ENCODE peak calls at places on chromosomes 5 and 9, in seven cellular contexts. S, N, J, V, U, C and W are unnamed samples.
A peak's percentile ranks its signal among the peaks of the same experiment; 100 is the strongest.

GRCh38 chr9:37710039-37710438 is 43.6 kb upstream of the TRMT10B start:
- DNase-seq in C (no peak), N (no peak), J (no peak), U (no peak), S (no peak), V (no peak), W (no peak)

GRCh38 chr9:122498883-122499288 is 11.7 kb upstream of the OR1J2 start:
- DNase-seq in S (no peak), V (no peak), U (peak; percentile 25), J (no peak), C (no peak), N (peak; percentile 24), W (no peak)

GRCh38 chr9:122228191-122228905 is 409 bp downstream of the LHX6 start:
- DNase-seq in V (no peak), U (no peak), J (no peak), C (no peak), N (no peak), S (no peak), W (no peak)

GRCh38 chr9:81108391-81108790 is 581.0 kb downstream of the TLE1 start:
- DNase-seq in N (no peak), C (no peak), S (no peak), J (no peak), U (no peak), V (no peak), W (no peak)

GRCh38 chr5:102856374-102856748 is 101.3 kb downstream of the PAM start:
- DNase-seq in J (no peak), V (no peak), N (no peak), S (no peak), C (no peak), U (no peak), W (no peak)

GRCh38 chr5:155959082-155959481 is 367.9 kb upstream of the SGCD start:
- DNase-seq in U (no peak), V (no peak), J (no peak), C (no peak), S (no peak), N (no peak), W (no peak)

GRCh38 chr9:134399435-134400056 is 73.3 kb downstream of the RXRA start:
- DNase-seq in V (no peak), S (no peak), J (no peak), C (no peak), U (no peak), N (no peak), W (no peak)

GRCh38 chr5:107268241-107268640 is 402.5 kb downstream of the EFNA5 start:
- DNase-seq in C (no peak), J (no peak), N (no peak), U (no peak), S (no peak), V (no peak), W (no peak)

GRCh38 chr5:124718376-124718775 is 28.1 kb downstream of the ZNF608 start:
- DNase-seq in N (no peak), V (no peak), S (no peak), U (no peak), J (no peak), C (no peak), W (no peak)

GRCh38 chr9:136170291-136170901 is 34.5 kb downstream of the LHX3 start:
- DNase-seq in U (no peak), V (no peak), N (no peak), C (peak; percentile 47), J (no peak), S (peak; percentile 30), W (no peak)

GRCh38 chr5:14417232-14417730 is 164.3 kb upstream of the OTULINL start:
- DNase-seq in C (no peak), S (no peak), J (no peak), V (no peak), U (no peak), N (no peak), W (no peak)

GRCh38 chr9:109735796-109736195 is 44.2 kb upstream of the PALM2AKAP2 start:
- DNase-seq in V (no peak), J (no peak), N (no peak), U (no peak), C (no peak), S (no peak), W (no peak)

GRCh38 chr9:124329393-124329792 is 71.6 kb downstream of the NEK6 start:
- DNase-seq in S (no peak), J (no peak), N (no peak), C (no peak), U (no peak), V (no peak), W (no peak)

GRCh38 chr5:123992641-123993040 is 480.7 kb downstream of the CSNK1G3 start:
- DNase-seq in N (no peak), U (no peak), S (no peak), C (no peak), V (no peak), J (no peak), W (no peak)

GRCh38 chr5:131634666-131634995 is 398 bp downstream of the RAPGEF6 start:
- DNase-seq in N (peak; percentile 65), S (peak; percentile 54), C (peak; percentile 66), J (no peak), V (no peak), U (peak; percentile 46), W (no peak)

GRCh38 chr9:82883436-82883835 is 179.5 kb downstream of the RASEF start:
- DNase-seq in V (no peak), J (no peak), U (no peak), S (no peak), C (no peak), N (no peak), W (no peak)

GRCh38 chr9:82880353-82880752 is 182.6 kb downstream of the RASEF start:
- DNase-seq in S (no peak), J (no peak), C (no peak), U (no peak), N (no peak), V (no peak), W (no peak)

GRCh38 chr9:82882133-82882532 is 180.8 kb downstream of the RASEF start:
- DNase-seq in C (no peak), U (no peak), V (no peak), S (no peak), N (no peak), J (no peak), W (no peak)

GRCh38 chr9:82882744-82883143 is 180.2 kb downstream of the RASEF start:
- DNase-seq in C (no peak), S (no peak), U (no peak), V (no peak), N (no peak), J (no peak), W (no peak)
- TF ChIP-seq EP300 in C (no peak), S (no peak), U (no peak), V (no peak), N (no peak), J (no peak), W (no peak)

DNA sequence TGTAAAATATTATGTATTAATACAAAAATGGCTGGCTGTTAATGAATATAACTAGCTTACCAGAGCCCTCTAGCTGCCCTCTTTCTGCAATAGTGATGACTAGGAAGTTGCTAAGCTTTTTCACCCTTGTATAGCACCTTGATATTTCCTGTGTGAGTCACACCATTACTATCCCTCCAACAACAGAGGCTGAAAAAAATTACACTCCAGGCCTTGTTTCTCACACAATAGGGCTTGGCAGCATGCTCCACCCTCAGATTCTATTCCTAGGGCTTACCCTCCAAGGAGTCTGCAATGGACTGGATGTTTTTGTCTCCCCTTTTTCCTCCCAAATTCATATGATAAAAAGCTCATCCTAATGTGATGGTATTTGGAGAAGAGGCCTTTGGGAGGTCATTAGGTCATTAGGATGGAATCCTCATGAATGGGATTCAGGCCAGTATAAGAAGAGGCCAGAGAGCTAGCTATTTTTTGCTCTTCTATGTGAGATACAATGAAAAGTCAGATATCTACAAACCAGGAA is 184.6 kb upstream of the MAP1B start:
- DNase-seq in J (no peak), C (no peak), V (no peak), N (peak; percentile 3), S (no peak), U (peak; percentile 50), W (no peak)
- TF ChIP-seq POLR2AphosphoS5 in J (no peak), C (no peak), V (no peak), N (no peak), S (no peak), U (no peak), W (no peak)

GRCh38 chr5:161544350-161544765 is 2.2 kb downstream of the GABRB2 start:
- DNase-seq in S (no peak), U (no peak), C (peak; percentile 33), J (no peak), V (no peak), N (peak; percentile 30), W (no peak)

GRCh38 chr5:161547573-161548471 is 1.3 kb upstream of the GABRB2 start:
- DNase-seq in J (no peak), S (no peak), U (no peak), C (peak; percentile 14), V (no peak), N (no peak), W (peak; percentile 61)

GRCh38 chr5:161548472-161549094 is 2.1 kb upstream of the GABRB2 start:
- DNase-seq in N (no peak), S (no peak), V (no peak), U (no peak), J (no peak), C (peak; percentile 9), W (no peak)

GRCh38 chr5:161545701-161546462 is 643 bp downstream of the GABRB2 start:
- DNase-seq in S (no peak), V (no peak), J (no peak), U (no peak), N (no peak), C (no peak), W (no peak)

DNA sequence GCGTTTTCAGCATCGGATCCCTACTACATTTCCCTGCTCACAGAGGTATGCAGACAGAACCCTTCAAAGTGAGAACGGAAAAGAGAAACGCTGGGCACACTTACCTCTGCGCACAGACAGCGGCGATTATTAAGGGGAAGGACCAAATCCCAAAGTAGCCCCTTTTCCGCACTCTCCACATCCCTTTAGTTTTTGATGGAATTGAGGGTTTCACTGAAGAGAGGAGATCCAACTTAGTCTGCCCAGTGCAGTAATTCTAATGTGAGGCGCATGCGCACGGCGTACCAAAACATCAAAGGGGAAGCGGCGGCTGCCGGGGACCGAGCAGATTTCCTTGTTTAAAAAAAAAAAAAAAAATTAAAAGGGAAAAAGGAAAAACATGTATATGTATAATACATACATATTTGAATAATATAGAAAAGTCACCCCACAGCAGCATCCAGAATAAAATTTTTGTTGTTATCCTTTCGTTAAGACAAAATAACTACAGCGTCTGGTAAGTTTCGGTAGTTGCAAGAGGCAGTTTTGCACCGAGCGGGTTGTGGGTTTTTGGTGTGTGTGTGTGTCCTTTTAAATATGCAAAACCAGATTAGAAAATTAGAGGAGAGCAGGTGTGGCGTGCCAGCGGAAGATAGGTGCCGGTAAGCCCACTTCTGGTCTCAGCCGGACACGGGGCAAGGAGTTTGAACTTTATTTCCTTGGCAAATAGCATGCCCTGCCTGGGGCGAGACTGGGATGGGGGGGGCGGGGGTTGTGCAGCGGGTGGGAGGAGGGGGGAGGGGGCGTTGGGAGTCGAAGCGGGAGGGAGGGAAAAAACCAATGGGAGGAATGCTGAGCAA is at the start of gene GABRB2:
- DNase-seq in C (peak; percentile 61), U (no peak), S (peak; percentile 58), V (peak; percentile 24), N (peak; percentile 16), J (peak; percentile 69), W (no peak)
- H3K27ac ChIP-seq in C (no peak within 1 kb of the TSS), U (no peak within 1 kb of the TSS), S (no peak within 1 kb of the TSS), V (no peak within 1 kb of the TSS), N (no peak within 1 kb of the TSS), J (no peak within 1 kb of the TSS), W (no peak within 1 kb of the TSS)

DNA sequence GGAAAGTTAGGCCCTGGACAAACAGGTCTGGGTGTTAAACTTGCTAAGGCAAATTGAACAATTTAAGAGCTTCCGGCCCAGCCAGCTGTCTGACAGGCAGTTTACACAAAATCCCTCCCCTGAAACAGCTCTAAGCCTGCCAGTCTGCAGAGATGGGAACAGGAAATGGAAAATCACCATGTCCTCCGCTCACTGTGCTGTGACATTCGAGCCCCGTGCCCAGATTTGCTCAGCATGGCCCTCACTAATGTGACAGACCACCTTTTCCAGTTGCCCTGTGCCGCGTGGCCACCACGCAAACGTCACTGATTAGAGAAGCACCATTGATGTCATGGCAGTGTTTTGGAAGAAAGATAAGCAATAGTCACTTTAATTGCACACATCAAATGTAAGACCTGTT is 41.0 kb downstream of the CCNJL start:
- DNase-seq in S (no peak), N (no peak), U (no peak), J (no peak), V (no peak), C (peak; percentile 65), W (no peak)
- TF ChIP-seq EP300 in S (no peak), N (no peak), U (no peak), J (no peak), V (no peak), C (no peak), W (no peak)